ENCODE peak calls at places on chromosomes 4 and X, in six cellular contexts. One of them, this sample, is unnamed.

GRCh38 chrX:48520976-48521352 is 644 bp upstream of the EBP start:
- DNase-seq in SK-N-SH: peak
- DNase-seq in AG04450: no peak
- DNase-seq in endodermal cell: no peak
- DNase-seq in suprapubic skin: no peak
- DNase-seq in A549: no peak
- DNase-seq in this sample: no peak

GRCh38 chr4:5874811-5875465 is 17.9 kb downstream of the CRMP1 start:
- DNase-seq in SK-N-SH: no peak
- DNase-seq in suprapubic skin: no peak
- DNase-seq in endodermal cell: peak
- DNase-seq in A549: no peak
- DNase-seq in AG04450: peak
- DNase-seq in this sample: no peak

GRCh38 chrX:22300130-22300529 is 27.4 kb downstream of the CBLL2 start:
- DNase-seq in A549: peak
- DNase-seq in AG04450: no peak
- DNase-seq in endodermal cell: no peak
- DNase-seq in SK-N-SH: peak
- DNase-seq in suprapubic skin: no peak
- DNase-seq in this sample: peak

GRCh38 chrX:129996120-129996519 is 13.7 kb downstream of the BCORL1 start:
- DNase-seq in SK-N-SH: no peak
- DNase-seq in A549: no peak
- DNase-seq in endodermal cell: no peak
- DNase-seq in AG04450: no peak
- DNase-seq in suprapubic skin: no peak
- DNase-seq in this sample: no peak

GRCh38 chrX:118499295-118499694 is 3.7 kb downstream of the DOCK11 start:
- DNase-seq in endodermal cell: peak
- DNase-seq in A549: no peak
- DNase-seq in suprapubic skin: no peak
- DNase-seq in AG04450: no peak
- DNase-seq in SK-N-SH: no peak
- DNase-seq in this sample: no peak

GRCh38 chr4:101421393-101421792 is 74.1 kb upstream of the PPP3CA start:
- DNase-seq in suprapubic skin: no peak
- DNase-seq in endodermal cell: no peak
- DNase-seq in SK-N-SH: no peak
- DNase-seq in AG04450: no peak
- DNase-seq in A549: no peak
- DNase-seq in this sample: no peak

GRCh38 chr4:22071749-22072148 is 123.2 kb upstream of the KCNIP4 start:
- DNase-seq in A549: no peak
- DNase-seq in SK-N-SH: no peak
- DNase-seq in suprapubic skin: no peak
- DNase-seq in endodermal cell: no peak
- DNase-seq in AG04450: no peak
- DNase-seq in this sample: no peak

GRCh38 chrX:103941201-103941975 is 21.0 kb upstream of the TMSB15B start:
- DNase-seq in AG04450: no peak
- DNase-seq in SK-N-SH: peak
- DNase-seq in endodermal cell: no peak
- DNase-seq in A549: peak
- DNase-seq in suprapubic skin: no peak
- DNase-seq in this sample: no peak

GRCh38 chr4:13313856-13314255 is 170.3 kb downstream of the RAB28 start:
- DNase-seq in suprapubic skin: no peak
- DNase-seq in endodermal cell: no peak
- DNase-seq in AG04450: no peak
- DNase-seq in A549: no peak
- DNase-seq in SK-N-SH: peak
- DNase-seq in this sample: no peak

GRCh38 chrX:84441143-84441542 is 61.1 kb downstream of the HDX start:
- DNase-seq in A549: no peak
- DNase-seq in SK-N-SH: no peak
- DNase-seq in endodermal cell: no peak
- DNase-seq in suprapubic skin: no peak
- DNase-seq in AG04450: peak
- DNase-seq in this sample: no peak

GRCh38 chr4:94039226-94039625 is 168.4 kb upstream of the SMARCAD1 start:
- DNase-seq in endodermal cell: no peak
- DNase-seq in suprapubic skin: no peak
- DNase-seq in A549: no peak
- DNase-seq in AG04450: no peak
- DNase-seq in SK-N-SH: no peak
- DNase-seq in this sample: no peak

GRCh38 chr4:99886146-99886545 is 8.1 kb downstream of the LAMTOR3 start:
- DNase-seq in SK-N-SH: no peak
- DNase-seq in suprapubic skin: no peak
- DNase-seq in AG04450: no peak
- DNase-seq in A549: no peak
- DNase-seq in endodermal cell: no peak
- DNase-seq in this sample: no peak

GRCh38 chr4:154908168-154908567 is 127.1 kb downstream of the RBM46 start:
- DNase-seq in suprapubic skin: no peak
- DNase-seq in A549: peak
- DNase-seq in SK-N-SH: no peak
- DNase-seq in endodermal cell: no peak
- DNase-seq in AG04450: no peak
- DNase-seq in this sample: peak

GRCh38 chrX:70437921-70438665 is 6.5 kb upstream of the DLG3 start:
- DNase-seq in AG04450: no peak
- DNase-seq in A549: no peak
- DNase-seq in endodermal cell: no peak
- DNase-seq in suprapubic skin: no peak
- DNase-seq in SK-N-SH: no peak
- DNase-seq in this sample: no peak

GRCh38 chr4:147948336-147948735 is 216.4 kb downstream of the ARHGAP10 start:
- DNase-seq in AG04450: no peak
- DNase-seq in suprapubic skin: no peak
- DNase-seq in endodermal cell: no peak
- DNase-seq in SK-N-SH: no peak
- DNase-seq in A549: no peak
- DNase-seq in this sample: no peak

GRCh38 chr4:5812506-5813229 is 80.2 kb downstream of the CRMP1 start:
- DNase-seq in A549: peak
- DNase-seq in AG04450: peak
- DNase-seq in suprapubic skin: no peak
- DNase-seq in SK-N-SH: peak
- DNase-seq in endodermal cell: peak
- DNase-seq in this sample: peak

GRCh38 chr4:6891436-6892170 is 18.0 kb upstream of the TBC1D14 start:
- DNase-seq in A549: peak
- DNase-seq in endodermal cell: no peak
- DNase-seq in AG04450: no peak
- DNase-seq in SK-N-SH: no peak
- DNase-seq in suprapubic skin: no peak
- DNase-seq in this sample: no peak

GRCh38 chr4:114136067-114136466 is 156.6 kb upstream of the ARSJ start:
- DNase-seq in SK-N-SH: no peak
- DNase-seq in A549: no peak
- DNase-seq in AG04450: no peak
- DNase-seq in suprapubic skin: no peak
- DNase-seq in endodermal cell: no peak
- DNase-seq in this sample: no peak

GRCh38 chr4:24885342-24885741 is 27.5 kb downstream of the CCDC149 start:
- DNase-seq in AG04450: no peak
- DNase-seq in SK-N-SH: no peak
- DNase-seq in A549: no peak
- DNase-seq in suprapubic skin: no peak
- DNase-seq in endodermal cell: no peak
- DNase-seq in this sample: no peak

GRCh38 chr4:112520598-112521122 is 4.7 kb upstream of the NEUROG2 start:
- DNase-seq in suprapubic skin: no peak
- DNase-seq in AG04450: no peak
- DNase-seq in SK-N-SH: peak
- DNase-seq in A549: no peak
- DNase-seq in endodermal cell: no peak
- DNase-seq in this sample: no peak

GRCh38 chr4:177313263-177313662 is 3.6 kb downstream of the NEIL3 start:
- DNase-seq in SK-N-SH: no peak
- DNase-seq in suprapubic skin: no peak
- DNase-seq in A549: no peak
- DNase-seq in AG04450: no peak
- DNase-seq in endodermal cell: no peak
- DNase-seq in this sample: no peak

GRCh38 chr4:140343303-140343702 is 30.1 kb upstream of the SCOC start:
- DNase-seq in suprapubic skin: no peak
- DNase-seq in AG04450: no peak
- DNase-seq in A549: peak
- DNase-seq in endodermal cell: no peak
- DNase-seq in SK-N-SH: no peak
- DNase-seq in this sample: peak

GRCh38 chr4:75849459-75849858 is 52.8 kb downstream of the PPEF2 start:
- DNase-seq in endodermal cell: peak
- DNase-seq in suprapubic skin: no peak
- DNase-seq in AG04450: no peak
- DNase-seq in SK-N-SH: no peak
- DNase-seq in A549: no peak
- DNase-seq in this sample: no peak

GRCh38 chr4:99161700-99162099 is 17.6 kb upstream of the ADH4 start:
- DNase-seq in SK-N-SH: no peak
- DNase-seq in AG04450: no peak
- DNase-seq in A549: no peak
- DNase-seq in suprapubic skin: no peak
- DNase-seq in endodermal cell: no peak
- DNase-seq in this sample: no peak

GRCh38 chr4:32544846-32545245 is 1824.7 kb downstream of the PCDH7 start:
- DNase-seq in AG04450: no peak
- DNase-seq in A549: no peak
- DNase-seq in suprapubic skin: no peak
- DNase-seq in endodermal cell: no peak
- DNase-seq in SK-N-SH: no peak
- DNase-seq in this sample: no peak

GRCh38 chr4:5137226-5137625 is 85.9 kb downstream of the STK32B start:
- DNase-seq in A549: no peak
- DNase-seq in suprapubic skin: no peak
- DNase-seq in endodermal cell: no peak
- DNase-seq in AG04450: no peak
- DNase-seq in SK-N-SH: no peak
- DNase-seq in this sample: no peak

GRCh38 chr4:87007345-87008181 is 72.8 kb downstream of the AFF1 start:
- DNase-seq in AG04450: no peak
- DNase-seq in endodermal cell: peak
- DNase-seq in suprapubic skin: peak
- DNase-seq in A549: no peak
- DNase-seq in SK-N-SH: peak
- DNase-seq in this sample: no peak

GRCh38 chr4:124484940-124485339 is 227.6 kb downstream of the ANKRD50 start:
- DNase-seq in endodermal cell: no peak
- DNase-seq in A549: no peak
- DNase-seq in suprapubic skin: no peak
- DNase-seq in SK-N-SH: no peak
- DNase-seq in AG04450: no peak
- DNase-seq in this sample: no peak

GRCh38 chrX:40207626-40208025 is 109.9 kb upstream of the BCOR start:
- DNase-seq in AG04450: no peak
- DNase-seq in SK-N-SH: no peak
- DNase-seq in A549: no peak
- DNase-seq in endodermal cell: no peak
- DNase-seq in suprapubic skin: no peak
- DNase-seq in this sample: no peak

GRCh38 chr4:169070895-169071218 is 60.8 kb upstream of the CBR4 start:
- DNase-seq in A549: peak
- DNase-seq in SK-N-SH: no peak
- DNase-seq in suprapubic skin: no peak
- DNase-seq in AG04450: no peak
- DNase-seq in endodermal cell: no peak
- DNase-seq in this sample: no peak

GRCh38 chr4:83022724-83023427 is 12.1 kb upstream of the COPS4 start:
- DNase-seq in A549: no peak
- DNase-seq in AG04450: no peak
- DNase-seq in SK-N-SH: no peak
- DNase-seq in endodermal cell: no peak
- DNase-seq in suprapubic skin: no peak
- DNase-seq in this sample: no peak

GRCh38 chr4:30370105-30370504 is 350.1 kb upstream of the PCDH7 start:
- DNase-seq in A549: no peak
- DNase-seq in AG04450: no peak
- DNase-seq in endodermal cell: peak
- DNase-seq in suprapubic skin: no peak
- DNase-seq in SK-N-SH: no peak
- DNase-seq in this sample: no peak

GRCh38 chrX:94178145-94178790 is 504.3 kb downstream of the FAM133A start:
- DNase-seq in endodermal cell: no peak
- DNase-seq in SK-N-SH: no peak
- DNase-seq in AG04450: no peak
- DNase-seq in suprapubic skin: no peak
- DNase-seq in A549: peak
- DNase-seq in this sample: peak

DNA sequence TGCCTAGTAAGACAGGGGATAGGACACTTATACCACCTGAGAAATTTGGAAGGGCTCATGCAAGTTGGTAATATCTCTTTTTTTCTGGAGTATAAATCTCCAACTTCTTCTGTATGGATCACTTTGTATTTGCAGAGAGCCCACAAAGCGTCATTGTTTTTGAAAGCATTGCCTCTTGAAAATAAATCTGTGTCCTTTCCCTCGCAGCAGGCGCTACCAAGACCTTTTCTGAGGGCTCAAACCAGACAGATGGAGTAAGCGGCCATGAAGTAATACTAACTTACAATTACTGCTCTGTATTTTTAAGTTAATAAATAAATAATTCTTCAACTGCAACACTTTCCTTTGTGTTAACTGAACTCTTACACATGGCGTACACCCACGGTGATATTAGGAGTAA is 56.0 kb upstream of the FBXW7 start:
- DNase-seq in endodermal cell: no peak
- DNase-seq in SK-N-SH: no peak
- DNase-seq in suprapubic skin: no peak
- DNase-seq in A549: no peak
- DNase-seq in AG04450: no peak
- DNase-seq in this sample: no peak
- H3K4me3 ChIP-seq in endodermal cell: peak
- H3K4me3 ChIP-seq in SK-N-SH: no peak
- H3K4me3 ChIP-seq in suprapubic skin: peak
- H3K4me3 ChIP-seq in A549: no peak
- H3K4me3 ChIP-seq in AG04450: no peak
- H3K4me3 ChIP-seq in this sample: no peak

GRCh38 chr4:109298279-109299010 is 4.0 kb downstream of the COL25A1 start:
- DNase-seq in SK-N-SH: peak
- DNase-seq in endodermal cell: no peak
- DNase-seq in A549: peak
- DNase-seq in AG04450: no peak
- DNase-seq in suprapubic skin: no peak
- DNase-seq in this sample: no peak
- TF ChIP-seq CTCF in SK-N-SH: peak
- TF ChIP-seq CTCF in endodermal cell: peak
- TF ChIP-seq CTCF in A549: peak
- TF ChIP-seq CTCF in AG04450: peak
- TF ChIP-seq CTCF in suprapubic skin: peak
- TF ChIP-seq CTCF in this sample: peak

GRCh38 chrX:132411310-132411977 is 77.4 kb downstream of the MBNL3 start:
- DNase-seq in SK-N-SH: no peak
- DNase-seq in suprapubic skin: no peak
- DNase-seq in endodermal cell: no peak
- DNase-seq in AG04450: no peak
- DNase-seq in A549: no peak
- DNase-seq in this sample: no peak
- H3K4me3 ChIP-seq in SK-N-SH: no peak
- H3K4me3 ChIP-seq in suprapubic skin: no peak
- H3K4me3 ChIP-seq in endodermal cell: peak
- H3K4me3 ChIP-seq in AG04450: no peak
- H3K4me3 ChIP-seq in A549: no peak
- H3K4me3 ChIP-seq in this sample: no peak

GRCh38 chr4:105836537-105836936 is 58.7 kb upstream of the NPNT start:
- DNase-seq in AG04450: no peak
- DNase-seq in A549: no peak
- DNase-seq in suprapubic skin: no peak
- DNase-seq in endodermal cell: no peak
- DNase-seq in SK-N-SH: no peak
- DNase-seq in this sample: no peak
- TF ChIP-seq CTCF in AG04450: no peak
- TF ChIP-seq CTCF in A549: no peak
- TF ChIP-seq CTCF in suprapubic skin: no peak
- TF ChIP-seq CTCF in endodermal cell: no peak
- TF ChIP-seq CTCF in SK-N-SH: no peak
- TF ChIP-seq CTCF in this sample: no peak